ENCODE peak calls at places on chromosomes 6 and 20, in nine cellular contexts. J is adrenal gland, C is left ventricle myocardium inferior, A is right cardiac atrium, P is astrocyte, E is HCT116, B is heart left ventricle, Z is GM23248, M is endothelial cell of umbilical vein. T is an unnamed sample.

GRCh38 chr6:136067731-136068341 is 182.3 kb downstream of the MTFR2 start:
- DNase-seq in A (peak; percentile 42), C (no peak), M (peak; percentile 95), Z (peak; percentile 24), P (peak; percentile 78), B (no peak), E (peak; percentile 66), J (no peak), T (no peak)

GRCh38 chr20:41329435-41330342 is 10.9 kb upstream of the LPIN3 start:
- DNase-seq in C (peak; percentile 77), B (peak; percentile 89), P (peak; percentile 98), E (peak; percentile 26), A (peak; percentile 89), M (peak; percentile 94), J (peak; percentile 94), Z (peak; percentile 98), T (peak; percentile 74)

GRCh38 chr6:27862396-27863061 is 49.7 kb downstream of the OR2B2 start:
- DNase-seq in C (no peak), B (no peak), Z (no peak), A (no peak), P (no peak), M (no peak), E (no peak), J (peak; percentile 24), T (no peak)

GRCh38 chr6:37137201-37137880 is 32.6 kb upstream of the PIM1 start:
- DNase-seq in A (no peak), Z (peak; percentile 97), M (peak; percentile 96), C (no peak), P (peak; percentile 99), J (no peak), B (no peak), E (peak; percentile 68), T (peak; percentile 96)

GRCh38 chr6:30885999-30886896 is 1.9 kb downstream of the DDR1 start:
- DNase-seq in E (peak; percentile 83), P (peak; percentile 65), M (no peak), Z (peak; percentile 93), B (peak; percentile 69), C (peak; percentile 48), A (peak; percentile 86), J (peak; percentile 93), T (peak; percentile 92)

GRCh38 chr20:1397710-1398109 is 4.9 kb upstream of the FKBP1A start:
- DNase-seq in Z (no peak), A (no peak), C (no peak), J (no peak), E (no peak), B (no peak), M (no peak), P (no peak), T (peak; percentile 15)

GRCh38 chr6:20252311-20252710 is 40.0 kb upstream of the MBOAT1 start:
- DNase-seq in B (peak; percentile 34), A (peak; percentile 47), J (no peak), Z (no peak), M (no peak), C (no peak), P (no peak), E (no peak), T (peak; percentile 8)

GRCh38 chr6:91490672-91491071 is 903.8 kb upstream of the MAP3K7 start:
- DNase-seq in B (no peak), J (no peak), Z (no peak), M (peak; percentile 9), E (no peak), C (no peak), P (peak; percentile 39), A (no peak), T (no peak)

GRCh38 chr6:34887753-34888440 is at the start of gene TAF11:
- DNase-seq in E (peak; percentile 92), B (peak; percentile 95), P (peak; percentile 90), A (peak; percentile 98), M (peak; percentile 93), Z (peak; percentile 98), J (peak; percentile 96), C (peak; percentile 93), T (peak; percentile 96)

GRCh38 chr6:12848969-12849368 is 132.4 kb downstream of the PHACTR1 start:
- DNase-seq in J (no peak), A (no peak), C (no peak), E (no peak), B (no peak), M (no peak), P (no peak), Z (no peak), T (no peak)

GRCh38 chr6:21438986-21439352 is 154.6 kb upstream of the SOX4 start:
- DNase-seq in M (no peak), J (no peak), E (no peak), Z (peak; percentile 22), B (no peak), P (peak; percentile 70), A (no peak), C (no peak), T (no peak)

GRCh38 chr6:1589208-1589607 is 20.5 kb upstream of the FOXC1 start:
- DNase-seq in J (no peak), M (no peak), E (no peak), P (no peak), B (no peak), Z (no peak), A (no peak), C (no peak), T (no peak)

GRCh38 chr6:7047071-7047470 is 60.7 kb upstream of the RREB1 start:
- DNase-seq in E (no peak), B (no peak), M (no peak), Z (no peak), P (no peak), J (no peak), A (no peak), C (no peak), T (no peak)

GRCh38 chr6:141551318-141551717 is 581.4 kb upstream of the GJE1 start:
- DNase-seq in J (no peak), P (no peak), A (no peak), Z (peak; percentile 6), E (no peak), C (no peak), B (no peak), M (no peak), T (no peak)

GRCh38 chr6:161198176-161198575 is 75.7 kb downstream of the AGPAT4 start:
- DNase-seq in E (no peak), J (no peak), A (no peak), P (peak; percentile 37), M (no peak), B (no peak), Z (peak; percentile 45), C (no peak), T (no peak)

GRCh38 chr20:3227936-3228749 is 10.8 kb downstream of the SLC4A11 start:
- DNase-seq in E (no peak), M (no peak), C (no peak), Z (no peak), A (no peak), P (no peak), J (no peak), B (no peak), T (no peak)

DNA sequence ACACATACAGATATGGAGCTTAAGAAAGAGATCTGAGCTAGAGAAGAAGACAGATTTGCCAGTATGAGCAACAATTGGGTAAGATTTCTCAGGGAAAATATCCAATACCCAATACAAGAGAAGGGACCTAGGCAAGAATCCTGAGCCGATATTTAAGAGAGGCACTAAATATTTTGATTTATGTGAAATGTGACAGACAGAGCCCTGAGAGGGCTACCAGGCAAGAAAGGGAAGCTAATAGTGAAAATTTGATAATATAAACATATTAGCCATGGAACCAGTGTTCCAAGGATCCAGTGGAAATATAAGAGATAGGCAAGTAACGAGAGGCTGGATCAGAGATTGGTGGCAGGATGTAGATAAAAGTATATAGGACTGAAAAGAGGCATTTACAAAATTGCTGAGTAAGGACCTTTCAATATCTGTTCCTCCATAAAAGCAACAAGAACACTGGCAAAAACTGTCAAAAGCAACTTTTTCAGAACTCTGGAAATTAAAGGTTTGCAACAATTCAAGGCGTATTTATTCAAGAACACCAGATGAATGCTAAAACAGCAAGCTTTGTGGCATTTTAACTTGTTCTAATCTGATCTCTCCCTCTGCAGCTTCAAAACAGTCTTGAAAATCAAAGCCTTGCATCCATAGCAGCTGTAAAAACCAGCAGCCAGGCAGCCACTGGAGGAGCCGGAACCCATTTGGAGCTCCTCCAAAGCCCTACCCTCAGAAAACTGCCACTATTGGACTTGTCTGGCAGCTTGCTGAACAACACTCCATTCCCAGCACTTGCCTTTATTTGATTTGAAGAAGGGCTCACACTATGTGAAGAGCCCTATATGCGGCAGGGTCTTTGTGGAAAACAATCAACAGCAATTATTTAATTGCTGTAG is 58.8 kb downstream of the REV3L start:
- DNase-seq in P (peak; percentile 40), A (peak; percentile 49), E (no peak), J (peak; percentile 50), B (peak; percentile 35), Z (peak; percentile 21), C (peak; percentile 24), M (peak; percentile 81), T (peak; percentile 35)
- H3K4me3 ChIP-seq in P (no peak overlapping the region), A (no peak overlapping the region), E (no peak overlapping the region), J (no peak overlapping the region), B (no peak overlapping the region), Z (no peak overlapping the region), C (no peak overlapping the region), M (no peak overlapping the region), T (no peak overlapping the region)

GRCh38 chr6:137873273-137873762 is 6.3 kb downstream of the TNFAIP3 start:
- DNase-seq in P (peak; percentile 86), J (peak; percentile 85), Z (peak; percentile 91), A (peak; percentile 88), E (no peak), M (peak; percentile 88), B (peak; percentile 80), C (peak; percentile 62), T (no peak)
- H3K4me1 ChIP-seq in P (peaks cover 27% of the 10 kb centered on the region), J (peaks cover 29% of the 10 kb centered on the region), Z (peaks cover 49% of the 10 kb centered on the region), A (peaks cover 7% of the 10 kb centered on the region), E (no peaks in the 10 kb centered on the region), M (peaks cover 41% of the 10 kb centered on the region), B (peaks cover 45% of the 10 kb centered on the region), C (peaks cover 63% of the 10 kb centered on the region), T (peaks cover 34% of the 10 kb centered on the region)

DNA sequence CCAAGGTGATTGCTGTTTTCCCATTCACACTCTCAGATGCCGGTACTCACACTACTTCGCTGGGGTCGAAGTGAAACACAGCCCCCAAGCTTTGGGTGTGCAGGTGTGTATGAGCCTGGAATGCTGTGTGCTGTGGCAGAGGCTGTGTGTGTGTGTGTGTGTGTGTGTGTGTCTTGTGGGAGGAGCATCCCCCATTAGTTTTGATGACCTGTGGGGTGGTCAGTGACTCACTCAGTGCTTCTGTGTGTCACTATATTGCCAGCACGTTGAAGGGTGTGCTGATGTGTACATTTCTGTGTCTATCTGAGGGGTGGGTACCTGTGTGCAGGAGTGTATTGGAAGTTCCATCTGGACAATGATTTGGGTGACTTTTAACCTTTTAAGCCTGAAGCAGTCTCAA is 5.0 kb upstream of the SLC12A5 start:
- DNase-seq in B (no peak), P (no peak), J (no peak), A (no peak), E (no peak), M (no peak), C (no peak), Z (peak; percentile 27), T (no peak)
- H3K27me3 ChIP-seq in B (peaks cover 45% of the 10 kb centered on the region), P (peaks cover 45% of the 10 kb centered on the region), J (peaks cover 7% of the 10 kb centered on the region), A (no peaks in the 10 kb centered on the region), E (peaks cover 32% of the 10 kb centered on the region), M (peaks cover 16% of the 10 kb centered on the region), C (peaks cover 100% of the 10 kb centered on the region), Z (peaks cover 36% of the 10 kb centered on the region), T (no peaks in the 10 kb centered on the region)

DNA sequence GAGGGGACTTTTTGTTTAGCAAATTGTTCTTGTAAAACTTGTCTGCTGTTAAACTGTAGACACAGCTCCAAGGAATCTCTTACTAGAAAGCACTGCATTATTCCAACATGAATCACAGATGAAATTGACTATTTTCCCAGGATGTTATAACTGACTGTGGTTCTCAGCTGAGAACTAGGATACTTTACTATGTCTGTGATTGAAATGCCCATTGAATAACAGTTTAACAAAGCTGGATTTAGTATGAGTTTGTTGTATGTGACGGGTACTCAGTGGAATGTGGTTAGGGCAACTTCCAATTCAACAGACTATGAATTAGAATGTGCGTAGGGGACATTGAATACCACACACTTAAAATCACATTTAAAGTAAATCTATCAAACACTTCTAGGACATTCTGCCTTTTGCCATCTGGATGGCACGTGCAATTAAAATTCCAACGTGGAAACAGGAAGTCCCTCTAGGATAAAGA is 193.4 kb upstream of the PREP start:
- DNase-seq in A (no peak), B (no peak), C (no peak), M (no peak), J (no peak), E (no peak), P (peak; percentile 100), Z (peak; percentile 95), T (no peak)
- H3K4me3 ChIP-seq in A (no peak overlapping the region), B (no peak overlapping the region), C (no peak overlapping the region), M (no peak overlapping the region), J (no peak overlapping the region), E (no peak overlapping the region), P (peak overlapping the region; percentile 12), Z (no peak overlapping the region), T (no peak overlapping the region)

T was measured in SJCRH30.